ENCODE peak calls at places on chromosomes 3 and 15, in four cellular contexts. O is astrocyte of the spinal cord, L is stomach, U is heart right ventricle. Q is an unnamed sample.

GRCh38 chr3:49412632-49413337 is 562 bp downstream of the TCTA start:
- DNase-seq in O (no peak), L (no peak), U (no peak), Q (no peak)

GRCh38 chr3:188782725-188783124 is 389.0 kb upstream of the TPRG1 start:
- DNase-seq in O (no peak), L (no peak), U (no peak), Q (no peak)

GRCh38 chr3:143207338-143207961 is 87.9 kb downstream of the CHST2 start:
- DNase-seq in O (peak), L (no peak), U (no peak), Q (peak)

GRCh38 chr3:151096697-151097096 is 11.2 kb downstream of the MED12L start:
- DNase-seq in O (no peak), L (no peak), U (no peak), Q (no peak)

GRCh38 chr3:11638669-11639402 is 4.9 kb downstream of the VGLL4 start:
- DNase-seq in O (no peak), L (no peak), U (peak), Q (no peak)

GRCh38 chr3:132593950-132594328 is 3.1 kb upstream of the ACKR4 start:
- DNase-seq in O (peak), L (no peak), U (no peak), Q (peak)

GRCh38 chr15:34337557-34338306 is at the start of gene SLC12A6:
- DNase-seq in O (peak), L (peak), U (peak), Q (peak)

GRCh38 chr3:129795596-129795995 is 97.9 kb downstream of the TMCC1 start:
- DNase-seq in O (peak), L (no peak), U (no peak), Q (no peak)

GRCh38 chr3:179663093-179663492 is 10.3 kb downstream of the USP13 start:
- DNase-seq in O (no peak), L (no peak), U (no peak), Q (no peak)

GRCh38 chr3:126621627-126622345 is 33.1 kb downstream of the TXNRD3 start:
- DNase-seq in O (peak), L (no peak), U (no peak), Q (peak)

GRCh38 chr3:55443346-55443745 is 43.8 kb downstream of the WNT5A start:
- DNase-seq in O (no peak), L (no peak), U (no peak), Q (no peak)

GRCh38 chr15:100623301-100623700 is 20.9 kb downstream of the ASB7 start:
- DNase-seq in O (no peak), L (no peak), U (no peak), Q (peak)

GRCh38 chr15:90561344-90562244 is 31.9 kb downstream of the CRTC3 start:
- DNase-seq in O (peak), L (no peak), U (no peak), Q (no peak)

GRCh38 chr15:62899090-62899493 is 143.5 kb upstream of the TPM1 start:
- DNase-seq in O (no peak), L (no peak), U (peak), Q (no peak)

GRCh38 chr3:170290194-170290593 is 67.3 kb upstream of the SKIL start:
- DNase-seq in O (no peak), L (no peak), U (no peak), Q (no peak)

GRCh38 chr3:634511-634910 is 437.9 kb downstream of the CHL1 start:
- DNase-seq in O (no peak), L (no peak), U (no peak), Q (no peak)

GRCh38 chr3:195913382-195913781 is 5.0 kb upstream of the TNK2 start:
- DNase-seq in O (no peak), L (no peak), U (no peak), Q (no peak)

GRCh38 chr3:179526482-179526881 is 36.2 kb upstream of the ACTL6A start:
- DNase-seq in O (no peak), L (no peak), U (no peak), Q (no peak)

GRCh38 chr3:38459499-38460048 is 5.9 kb downstream of the ACVR2B start:
- DNase-seq in O (no peak), L (no peak), U (no peak), Q (no peak)

GRCh38 chr15:99371180-99372103 is 120.2 kb downstream of the LRRC28 start:
- DNase-seq in O (no peak), L (no peak), U (no peak), Q (peak)

GRCh38 chr3:28916713-28917499 is 364.0 kb upstream of the RBMS3 start:
- DNase-seq in O (peak), L (peak), U (peak), Q (peak)

GRCh38 chr15:77069521-77070121 is 1.3 kb downstream of the TSPAN3 start:
- DNase-seq in O (no peak), L (peak), U (no peak), Q (no peak)

GRCh38 chr15:96353378-96353930 is 23.0 kb downstream of the NR2F2 start:
- DNase-seq in O (no peak), L (no peak), U (no peak), Q (no peak)
- H3K4me3 ChIP-seq in O (peak), L (peak), U (peak), Q (peak)

GRCh38 chr15:29126208-29126536 is 143.4 kb downstream of the NSMCE3 start:
- DNase-seq in O (no peak), L (no peak), U (no peak), Q (no peak)

GRCh38 chr15:29126821-29127461 is 142.7 kb downstream of the NSMCE3 start:
- DNase-seq in O (no peak), L (no peak), U (no peak), Q (no peak)

GRCh38 chr15:29129221-29129620 is 140.4 kb downstream of the NSMCE3 start:
- DNase-seq in O (no peak), L (no peak), U (no peak), Q (no peak)

GRCh38 chr15:29128671-29129070 is 141.0 kb downstream of the NSMCE3 start:
- DNase-seq in O (no peak), L (no peak), U (no peak), Q (no peak)

DNA sequence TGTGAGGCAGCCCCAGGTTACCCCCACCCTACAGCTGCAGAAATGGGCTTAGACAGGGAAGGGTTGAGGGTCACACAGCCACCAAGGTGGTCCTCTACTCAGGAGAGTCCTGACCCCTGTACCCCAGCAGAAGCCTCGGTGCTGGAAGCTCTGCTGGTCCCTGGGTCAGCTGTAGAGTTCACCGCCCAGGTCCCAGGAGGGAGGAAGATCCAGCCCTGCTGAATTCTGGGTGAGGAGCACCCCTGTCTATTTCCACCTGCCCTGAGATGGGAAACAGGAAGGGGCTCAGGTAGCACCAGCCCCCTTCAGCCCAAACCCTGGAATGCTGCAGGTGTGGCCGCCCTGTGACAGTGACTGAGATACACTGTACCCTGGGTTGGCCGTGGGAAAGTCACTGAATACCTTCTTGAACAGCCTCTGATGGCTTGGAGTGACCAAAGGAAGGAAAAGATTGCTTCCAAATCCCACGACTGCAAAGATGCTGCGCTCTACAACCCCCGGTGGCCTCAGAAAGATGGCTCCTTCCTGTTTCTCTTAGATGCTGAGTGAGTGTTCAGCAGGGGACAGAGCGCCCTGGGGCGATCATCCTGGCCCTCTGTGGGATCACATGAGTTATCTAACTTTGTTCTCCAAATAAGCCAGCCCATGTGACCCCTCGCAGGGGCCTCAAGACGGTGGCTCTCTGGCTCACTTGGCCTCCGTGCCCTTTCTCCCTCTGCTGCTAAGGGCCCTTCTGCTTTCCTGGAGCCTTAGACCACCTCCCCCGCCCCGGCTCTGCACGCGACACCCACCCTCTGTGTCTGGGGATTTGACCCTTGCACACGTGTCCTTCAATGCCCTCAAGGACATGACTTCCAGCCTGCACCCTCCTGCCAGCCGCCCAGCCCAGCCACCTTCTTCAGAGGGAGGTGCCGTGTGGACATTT is 141.9 kb downstream of the NSMCE3 start:
- DNase-seq in O (no peak), L (no peak), U (no peak), Q (no peak)
- TF ChIP-seq CTCF in O (no peak), L (no peak), U (no peak), Q (no peak)

DNA sequence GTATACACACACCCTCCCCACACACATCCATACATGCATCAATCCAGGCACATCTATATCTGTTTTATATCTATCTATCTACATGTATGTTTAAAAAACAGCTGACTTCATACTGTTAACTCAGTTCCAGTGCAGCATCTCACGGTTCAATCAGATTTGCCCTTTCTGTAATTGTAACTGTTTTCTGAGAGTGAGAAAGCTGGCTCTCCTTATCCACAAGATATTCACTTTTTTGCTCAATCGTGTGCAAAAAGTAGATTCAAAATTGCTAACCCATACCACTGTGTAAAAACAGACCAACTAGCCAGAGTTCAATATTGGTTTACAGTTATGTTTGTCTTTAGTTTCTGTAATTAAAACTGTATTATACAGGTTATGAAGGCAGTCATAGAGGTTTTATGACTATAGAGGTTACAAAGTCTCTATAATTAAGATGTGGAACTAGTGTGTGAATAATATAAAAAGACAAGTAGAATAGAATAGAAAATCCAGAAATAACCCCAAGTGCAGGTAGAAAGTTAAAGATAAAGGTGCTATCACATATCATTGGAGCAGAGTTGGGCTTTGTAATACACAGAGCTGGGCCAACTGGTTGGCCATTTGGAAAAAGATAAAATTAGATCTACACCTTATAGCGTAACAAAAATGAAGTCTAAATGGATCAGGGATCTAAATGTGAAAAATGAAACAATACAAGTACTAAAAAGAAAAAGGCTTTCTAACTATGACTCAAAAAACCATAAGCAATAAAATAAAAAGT is 20.1 kb upstream of the MCF2L2 start:
- DNase-seq in O (no peak), L (no peak), U (no peak), Q (no peak)
- H3K4me3 ChIP-seq in O (peak), L (peak), U (peak), Q (peak)

GRCh38 chr3:176183181-176183580 is 1014.1 kb downstream of the TBL1XR1 start:
- DNase-seq in O (no peak), L (no peak), U (no peak), Q (no peak)
- TF ChIP-seq CTCF in O (no peak), L (no peak), U (no peak), Q (no peak)

GRCh38 chr15:33194704-33195261 is at the start of gene FMN1:
- DNase-seq in O (peak), L (peak), U (peak), Q (peak)
- H3K4me3 ChIP-seq in O (peak), L (peak), U (peak), Q (peak)